ENCODE peak calls at places on chromosomes 13 and 19, in six cellular contexts. I, M, G, Q, O and H are unnamed samples.
A peak's percentile ranks its signal among the peaks of the same experiment; 100 is the strongest.

GRCh38 chr13:50187352-50188029 is 172.2 kb downstream of the KCNRG start:
- DNase-seq in I (no peak), M (no peak), G (no peak), Q (no peak), O (no peak), H (no peak)

GRCh38 chr13:39565036-39565949 is 37.7 kb downstream of the LHFPL6 start:
- DNase-seq in I (no peak), M (peak; percentile 35), G (peak; percentile 73), Q (no peak), O (no peak), H (no peak)

GRCh38 chr19:2016041-2016807 is 710 bp upstream of the BTBD2 start:
- DNase-seq in I (peak; percentile 84), M (peak; percentile 83), G (peak; percentile 39), Q (peak; percentile 74), O (peak; percentile 88), H (peak; percentile 82)

GRCh38 chr19:22286151-22286810 is at the start of gene ZNF729:
- DNase-seq in I (peak; percentile 16), M (no peak), G (no peak), Q (no peak), O (no peak), H (peak; percentile 29)

GRCh38 chr19:40683437-40683836 is 7.0 kb downstream of the NUMBL start:
- DNase-seq in I (no peak), M (no peak), G (no peak), Q (no peak), O (no peak), H (no peak)

GRCh38 chr19:18612772-18613588 is at the start of gene TMEM59L:
- DNase-seq in I (peak; percentile 33), M (no peak), G (no peak), Q (peak; percentile 57), O (no peak), H (no peak)

GRCh38 chr13:23018143-23018542 is 162.6 kb upstream of the SGCG start:
- DNase-seq in I (no peak), M (no peak), G (no peak), Q (no peak), O (no peak), H (no peak)

GRCh38 chr13:82713681-82714405 is 1168.4 kb downstream of the SLITRK1 start:
- DNase-seq in I (no peak), M (no peak), G (no peak), Q (no peak), O (no peak), H (no peak)

GRCh38 chr19:54364775-54365257 is at the start of gene LAIR1:
- DNase-seq in I (peak; percentile 54), M (no peak), G (no peak), Q (peak; percentile 58), O (no peak), H (peak; percentile 68)

GRCh38 chr19:57363734-57364181 is 407 bp downstream of the TRAPPC2B start:
- DNase-seq in I (peak; percentile 21), M (no peak), G (no peak), Q (no peak), O (no peak), H (peak; percentile 4)

GRCh38 chr19:8342316-8342683 is 762 bp downstream of the KANK3 start:
- DNase-seq in I (no peak), M (no peak), G (no peak), Q (no peak), O (no peak), H (no peak)

GRCh38 chr19:16627194-16627927 is 643 bp downstream of the MED26 start:
- DNase-seq in I (no peak), M (no peak), G (no peak), Q (peak; percentile 29), O (peak; percentile 19), H (no peak)

GRCh38 chr19:7522072-7522922 is at the start of gene MCOLN1:
- DNase-seq in I (peak; percentile 96), M (peak; percentile 99), G (peak; percentile 87), Q (peak; percentile 100), O (peak; percentile 100), H (peak; percentile 95)

GRCh38 chr19:49297403-49297802 is 27.6 kb downstream of the SLC6A16 start:
- DNase-seq in I (no peak), M (no peak), G (no peak), Q (no peak), O (no peak), H (no peak)

GRCh38 chr13:63586467-63586866 is 2170.8 kb upstream of the PCDH20 start:
- DNase-seq in I (no peak), M (no peak), G (no peak), Q (no peak), O (no peak), H (no peak)

GRCh38 chr13:112208656-112209055 is 141.7 kb downstream of the SOX1 start:
- DNase-seq in I (no peak), M (no peak), G (no peak), Q (no peak), O (no peak), H (no peak)

GRCh38 chr19:39160889-39161672 is 35.5 kb downstream of the PAK4 start:
- DNase-seq in I (no peak), M (no peak), G (no peak), Q (no peak), O (no peak), H (no peak)

GRCh38 chr13:63680704-63681103 is 2265.1 kb upstream of the PCDH20 start:
- DNase-seq in I (no peak), M (no peak), G (no peak), Q (no peak), O (no peak), H (no peak)

GRCh38 chr19:54231077-54231931 is 8.5 kb upstream of the LILRB3 start:
- DNase-seq in I (peak; percentile 90), M (peak; percentile 83), G (peak; percentile 54), Q (peak; percentile 88), O (peak; percentile 86), H (peak; percentile 89)

GRCh38 chr13:109700176-109700575 is 86.2 kb downstream of the IRS2 start:
- DNase-seq in I (peak; percentile 68), M (no peak), G (no peak), Q (no peak), O (peak; percentile 51), H (peak; percentile 76)